ENCODE peak calls at places on chromosomes 3 and 15, in nine cellular contexts. K is NCI-H345; X is midbrain; L is stimulated activated CD4-positive, alpha-beta T cell treated with anti-CD3 and anti-CD28 coated beads, Interleukin-15, amount 100 ng/mL, for 24 hours; E is colonic mucosa; W is activated CD8-positive, alpha-beta T cell treated with anti-CD3 and anti-CD28 coated beads for 36 hours; T is left cardiac atrium; F is heart left ventricle; Q is HuH-7.5. N is an unnamed sample.

GRCh38 chr3:33113772-33114621 is at the start of gene CRTAP:
- DNase-seq in K (peak; percentile 81), W (peak; percentile 92), E (peak; percentile 97), Q (peak; percentile 71), L (peak; percentile 92), X (peak; percentile 90), T (peak; percentile 97), F (peak; percentile 98), N (peak; percentile 97)

GRCh38 chr3:43104039-43104438 is 1.8 kb downstream of the POMGNT2 start:
- DNase-seq in K (no peak), L (no peak), T (no peak), X (no peak), F (no peak), W (no peak), Q (no peak), E (no peak), N (no peak)

GRCh38 chr3:133404925-133405324 is 5.1 kb downstream of the BFSP2 start:
- DNase-seq in Q (no peak), E (no peak), F (no peak), K (no peak), X (no peak), W (no peak), T (no peak), L (no peak), N (no peak)

GRCh38 chr15:51327081-51327480 is 11.3 kb downstream of the CYP19A1 start:
- DNase-seq in K (no peak), F (no peak), L (no peak), W (no peak), E (no peak), Q (no peak), T (no peak), X (no peak), N (no peak)

GRCh38 chr15:90221251-90221900 is 12.4 kb downstream of the CIB1 start:
- DNase-seq in E (peak; percentile 81), F (peak; percentile 85), Q (peak; percentile 97), X (peak; percentile 86), K (peak; percentile 22), T (peak; percentile 78), W (peak; percentile 47), L (peak; percentile 50), N (peak; percentile 88)

GRCh38 chr15:65870889-65871533 is 1.7 kb downstream of the RAB11A start:
- DNase-seq in K (no peak), F (no peak), Q (peak; percentile 37), T (no peak), X (no peak), W (no peak), L (no peak), E (peak; percentile 46), N (no peak)

GRCh38 chr3:178353292-178353814 is 182.9 kb upstream of the KCNMB2 start:
- DNase-seq in K (no peak), X (no peak), Q (no peak), L (no peak), F (no peak), E (no peak), T (no peak), W (no peak), N (no peak)

GRCh38 chr3:167787440-167787839 is 51.9 kb downstream of the SERPINI1 start:
- DNase-seq in L (no peak), K (no peak), X (no peak), T (no peak), E (no peak), W (no peak), F (no peak), Q (peak; percentile 3), N (no peak)

GRCh38 chr3:57030711-57031110 is 29.8 kb upstream of the SPATA12 start:
- DNase-seq in K (no peak), W (no peak), X (no peak), F (no peak), L (no peak), Q (no peak), E (peak; percentile 69), T (no peak), N (no peak)

GRCh38 chr15:32649336-32649735 is 7.8 kb downstream of the SCG5 start:
- DNase-seq in E (no peak), T (no peak), F (no peak), X (no peak), W (no peak), K (no peak), L (no peak), Q (peak; percentile 28), N (no peak)

GRCh38 chr15:43253431-43254403 is 13.0 kb downstream of the TGM5 start:
- DNase-seq in X (no peak), Q (no peak), W (peak; percentile 71), F (no peak), T (peak; percentile 55), L (peak; percentile 37), E (no peak), K (no peak), N (peak; percentile 41)

GRCh38 chr3:41239587-41239986 is 40.3 kb downstream of the CTNNB1 start:
- DNase-seq in Q (no peak), L (no peak), K (no peak), E (no peak), X (no peak), F (no peak), W (no peak), T (no peak), N (no peak)

GRCh38 chr3:9040996-9041395 is 77.7 kb upstream of the RAD18 start:
- DNase-seq in X (no peak), L (no peak), Q (peak; percentile 51), W (no peak), T (no peak), K (no peak), E (no peak), F (no peak), N (no peak)

GRCh38 chr3:38257583-38257982 is 8.0 kb upstream of the SLC22A13 start:
- DNase-seq in K (no peak), F (no peak), W (no peak), E (no peak), T (no peak), L (no peak), Q (no peak), X (no peak), N (no peak)

GRCh38 chr3:197242784-197243432 is 55.5 kb downstream of the DLG1 start:
- DNase-seq in Q (no peak), W (no peak), T (no peak), F (no peak), E (no peak), X (no peak), L (no peak), K (no peak), N (no peak)

GRCh38 chr3:134056464-134056891 is 26.8 kb upstream of the SLCO2A1 start:
- DNase-seq in L (no peak), W (no peak), K (no peak), F (no peak), Q (no peak), E (no peak), X (no peak), T (no peak), N (no peak)

GRCh38 chr3:29384640-29385039 is 103.8 kb downstream of the RBMS3 start:
- DNase-seq in F (peak; percentile 34), Q (no peak), K (no peak), X (no peak), W (no peak), T (no peak), L (no peak), E (no peak), N (no peak)

GRCh38 chr3:146250449-146251382 is at the start of gene PLSCR4:
- DNase-seq in F (peak; percentile 82), K (peak; percentile 50), L (peak; percentile 22), W (peak; percentile 16), E (peak; percentile 90), T (peak; percentile 89), Q (peak; percentile 17), X (peak; percentile 49), N (peak; percentile 68)

GRCh38 chr3:5576277-5577011 is 388.9 kb downstream of the EDEM1 start:
- DNase-seq in F (no peak), X (no peak), E (peak; percentile 36), Q (no peak), L (no peak), K (no peak), T (no peak), W (no peak), N (no peak)

GRCh38 chr3:20905210-20905805 is 719.3 kb upstream of the SGO1 start:
- DNase-seq in Q (no peak), L (no peak), W (no peak), K (no peak), E (no peak), X (no peak), T (no peak), F (no peak), N (no peak)

GRCh38 chr3:55416381-55416821 is 70.7 kb downstream of the WNT5A start:
- DNase-seq in T (no peak), X (no peak), Q (no peak), E (no peak), F (no peak), K (no peak), L (no peak), W (no peak), N (no peak)

GRCh38 chr3:113496924-113497323 is 18.0 kb downstream of the SPICE1 start:
- DNase-seq in L (no peak), X (no peak), F (no peak), K (no peak), T (no peak), W (no peak), E (no peak), Q (no peak), N (no peak)

GRCh38 chr3:159200176-159200575 is 398.3 kb downstream of the MFSD1 start:
- DNase-seq in F (no peak), T (no peak), E (no peak), X (no peak), Q (no peak), K (no peak), L (no peak), W (no peak), N (no peak)

GRCh38 chr3:58508437-58508836 is 16.5 kb downstream of the KCTD6 start:
- DNase-seq in W (no peak), T (no peak), Q (no peak), L (no peak), F (no peak), E (no peak), K (no peak), X (no peak), N (no peak)

GRCh38 chr3:14391033-14391432 is 11.4 kb upstream of the SLC6A6 start:
- DNase-seq in X (no peak), L (no peak), T (peak; percentile 52), W (no peak), F (peak; percentile 57), E (no peak), K (peak; percentile 88), Q (peak; percentile 86), N (peak; percentile 37)

GRCh38 chr3:12549971-12550760 is 4.9 kb upstream of the MKRN2OS start:
- DNase-seq in Q (no peak), F (no peak), L (no peak), T (no peak), X (no peak), W (no peak), E (no peak), K (no peak), N (no peak)